ENCODE peak calls at places on chromosomes 2 and 18, in five cellular contexts. B is uterus, F is ovary, Y is stomach, D is A549. H is an unnamed sample.

GRCh38 chr18:3463052-3463451 is 13.1 kb downstream of the TGIF1 start:
- DNase-seq in B (no peak), F (no peak), Y (no peak), D (no peak), H (no peak)

GRCh38 chr2:191638079-191638801 is 39.7 kb upstream of the NABP1 start:
- DNase-seq in B (no peak), F (no peak), Y (no peak), D (no peak), H (no peak)

GRCh38 chr2:10276481-10277292 is 26.0 kb upstream of the HPCAL1 start:
- DNase-seq in B (no peak), F (no peak), Y (no peak), D (no peak), H (no peak)

GRCh38 chr2:225354281-225354774 is 45.2 kb upstream of the NYAP2 start:
- DNase-seq in B (no peak), F (no peak), Y (no peak), D (peak; percentile 2), H (no peak)

GRCh38 chr2:148764820-148765219 is 110.2 kb upstream of the KIF5C start:
- DNase-seq in B (no peak), F (no peak), Y (no peak), D (no peak), H (no peak)

GRCh38 chr2:47269316-47270232 is 114.5 kb upstream of the STPG4 start:
- DNase-seq in B (peak; percentile 60), F (no peak), Y (peak; percentile 53), D (peak; percentile 98), H (no peak)

GRCh38 chr2:69764286-69765058 is 22.5 kb downstream of the ANXA4 start:
- DNase-seq in B (no peak), F (no peak), Y (no peak), D (peak; percentile 68), H (no peak)

GRCh38 chr2:9303528-9304225 is 97.1 kb downstream of the ASAP2 start:
- DNase-seq in B (no peak), F (no peak), Y (no peak), D (no peak), H (peak; percentile 72)

GRCh38 chr2:152573168-152573567 is 144.1 kb downstream of the PRPF40A start:
- DNase-seq in B (no peak), F (no peak), Y (no peak), D (peak; percentile 58), H (peak; percentile 20)

GRCh38 chr2:120551540-120551939 is 184.1 kb upstream of the GLI2 start:
- DNase-seq in B (no peak), F (no peak), Y (no peak), D (no peak), H (no peak)

GRCh38 chr2:207165121-207166038 is at the start of gene KLF7:
- DNase-seq in B (peak; percentile 59), F (peak; percentile 67), Y (peak; percentile 54), D (no peak), H (peak; percentile 67)
- TF ChIP-seq POLR2A in B (peak; percentile 6), F (no peak), Y (no peak), D (peak; percentile 21), H (no peak)

DNA sequence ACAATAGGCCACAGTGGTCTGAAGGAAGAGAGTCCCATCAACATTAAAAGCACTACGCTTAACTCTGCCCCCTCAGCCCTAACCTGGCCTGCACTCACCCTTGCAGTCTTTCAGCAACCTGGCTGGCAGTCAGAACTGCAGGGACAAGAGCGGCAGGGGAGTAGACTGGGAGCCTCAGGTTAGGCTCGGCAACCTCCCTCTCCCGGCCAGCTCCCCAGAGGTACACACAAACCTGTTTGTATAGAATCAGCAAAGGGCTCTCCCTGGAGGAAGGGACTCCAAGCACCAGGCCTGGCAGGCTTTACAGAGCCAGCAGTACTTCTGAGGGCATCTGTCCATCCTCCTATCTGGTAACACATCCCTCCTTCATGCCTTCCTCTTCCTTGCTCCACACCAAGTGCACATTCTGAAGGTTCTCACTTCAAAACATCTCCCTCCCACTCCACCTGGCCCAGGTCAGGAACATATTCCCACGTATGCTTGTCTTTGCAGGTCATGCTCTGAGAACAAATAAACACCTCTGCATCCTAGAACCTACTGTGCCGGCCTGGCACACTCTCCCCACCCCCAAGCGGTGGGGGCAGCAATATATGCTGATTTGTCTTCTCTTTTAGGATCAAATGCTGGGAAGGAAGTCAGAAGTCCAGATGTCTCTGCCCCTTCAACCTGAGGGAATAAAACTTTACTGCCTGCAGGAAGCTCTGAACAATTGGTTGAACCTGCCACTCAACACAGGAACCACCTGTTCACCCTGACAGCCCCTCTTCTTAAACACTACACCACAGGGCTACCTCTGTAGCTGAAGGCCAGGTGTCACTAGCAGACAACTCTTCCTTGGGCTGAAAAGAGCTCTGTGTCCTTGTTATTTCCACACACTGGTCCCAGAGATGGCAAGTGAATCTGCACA is 12.6 kb upstream of the SFXN5 start:
- DNase-seq in B (no peak), F (no peak), Y (no peak), D (no peak), H (no peak)
- H3K27ac ChIP-seq in B (no peak overlapping the region), F (no peak overlapping the region), Y (no peak overlapping the region), D (no peak overlapping the region), H (no peak overlapping the region)

GRCh38 chr18:43789234-43790000 is 512.1 kb upstream of the SYT4 start:
- DNase-seq in B (no peak), F (no peak), Y (no peak), D (no peak), H (no peak)
- TF ChIP-seq CTCF in B (peak; percentile 41), F (no peak), Y (no peak), D (no peak), H (no peak)

GRCh38 chr2:239239607-239240479 is 161.0 kb downstream of the HDAC4 start:
- DNase-seq in B (no peak), F (no peak), Y (no peak), D (no peak), H (peak; percentile 55)

GRCh38 chr2:239241431-239241830 is 159.4 kb downstream of the HDAC4 start:
- DNase-seq in B (no peak), F (no peak), Y (no peak), D (no peak), H (no peak)

GRCh38 chr2:239238381-239238780 is 162.4 kb downstream of the HDAC4 start:
- DNase-seq in B (no peak), F (no peak), Y (no peak), D (no peak), H (peak; percentile 11)

GRCh38 chr2:239238839-239239606 is 161.8 kb downstream of the HDAC4 start:
- DNase-seq in B (no peak), F (no peak), Y (no peak), D (no peak), H (peak; percentile 24)

DNA sequence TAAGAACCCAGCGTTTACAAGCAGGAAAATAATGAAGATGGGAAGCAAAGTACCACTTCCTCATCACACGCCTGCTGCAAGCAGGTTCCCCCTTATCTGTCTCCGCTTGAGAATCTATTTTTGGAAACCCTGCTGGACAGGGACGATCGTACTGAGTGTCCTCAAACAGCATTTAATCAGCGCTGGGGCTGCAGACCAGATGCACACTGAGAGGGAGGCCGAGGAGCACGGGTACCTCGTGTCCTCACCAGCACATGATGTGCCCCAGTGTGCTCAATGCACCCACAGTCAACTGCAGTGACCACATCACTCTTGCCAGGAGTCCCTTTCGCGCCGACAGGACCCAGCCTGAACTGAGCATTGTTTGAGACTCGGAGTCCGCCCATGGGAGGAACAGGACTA is 160.3 kb downstream of the HDAC4 start:
- DNase-seq in B (no peak), F (no peak), Y (no peak), D (no peak), H (peak; percentile 92)
- TF ChIP-seq POLR2A in B (no peak), F (no peak), Y (no peak), D (no peak), H (no peak)